ENCODE peak calls at places on chromosomes 11 and 22, in seven cellular contexts. Q is pancreas, G is H9, K is GM12865, E is neural crest cell, V is lower leg skin, T is heart left ventricle. X is an unnamed sample.

GRCh38 chr22:31637938-31638618 is 23.9 kb downstream of the PISD start:
- DNase-seq in Q (no peak), V (peak; percentile 86), K (peak; percentile 87), G (no peak), E (no peak), T (peak; percentile 62), X (no peak)

GRCh38 chr11:13183094-13183825 is 94.3 kb upstream of the BMAL1 start:
- DNase-seq in V (no peak), K (peak; percentile 42), T (no peak), G (no peak), E (no peak), Q (no peak), X (peak; percentile 40)

GRCh38 chr22:40326905-40327735 is 19.2 kb upstream of the ADSL start:
- DNase-seq in Q (no peak), V (no peak), G (peak; percentile 49), K (no peak), T (no peak), E (no peak), X (peak; percentile 98)

GRCh38 chr11:114195981-114196731 is 100.0 kb upstream of the NNMT start:
- DNase-seq in V (no peak), Q (no peak), E (no peak), G (no peak), K (no peak), T (no peak), X (peak; percentile 96)

GRCh38 chr22:43431821-43432554 is 20.2 kb downstream of the MPPED1 start:
- DNase-seq in Q (no peak), K (no peak), G (no peak), T (no peak), E (no peak), V (no peak), X (no peak)

GRCh38 chr11:103594283-103594682 is 442.2 kb upstream of the DDI1 start:
- DNase-seq in T (no peak), K (no peak), Q (no peak), E (no peak), V (no peak), G (no peak), X (no peak)

GRCh38 chr11:108122166-108122628 is 830 bp downstream of the ACAT1 start:
- DNase-seq in K (no peak), V (no peak), Q (no peak), G (no peak), E (no peak), T (no peak), X (no peak)

GRCh38 chr11:125102544-125102943 is 8.9 kb downstream of the TMEM218 start:
- DNase-seq in E (no peak), V (no peak), Q (no peak), G (no peak), K (no peak), T (no peak), X (no peak)

GRCh38 chr11:1263036-1263435 is 40.2 kb downstream of the MUC5B start:
- DNase-seq in G (no peak), Q (no peak), T (no peak), V (no peak), E (no peak), K (no peak), X (no peak)

GRCh38 chr11:20156280-20156875 is 3.9 kb downstream of the DBX1 start:
- DNase-seq in E (no peak), G (peak; percentile 86), K (no peak), T (no peak), Q (peak; percentile 55), V (no peak), X (no peak)

GRCh38 chr11:132264616-132265015 is 894.2 kb downstream of the NTM start:
- DNase-seq in G (no peak), Q (no peak), V (no peak), E (no peak), K (no peak), T (no peak), X (no peak)

GRCh38 chr11:78740175-78741161 is 165.8 kb upstream of the NARS2 start:
- DNase-seq in G (no peak), V (no peak), E (no peak), Q (no peak), T (peak; percentile 57), K (no peak), X (no peak)

GRCh38 chr22:37021710-37022482 is 2.4 kb downstream of the MPST start:
- DNase-seq in G (no peak), T (peak; percentile 57), Q (no peak), V (no peak), E (peak; percentile 35), K (peak; percentile 78), X (no peak)

GRCh38 chr11:73200256-73200655 is 17.8 kb upstream of the P2RY2 start:
- DNase-seq in T (no peak), V (peak; percentile 59), K (no peak), Q (no peak), G (peak; percentile 66), E (no peak), X (peak; percentile 19)

GRCh38 chr11:31643831-31644230 is 134.3 kb downstream of the ELP4 start:
- DNase-seq in T (no peak), Q (no peak), E (no peak), V (no peak), K (no peak), G (no peak), X (peak; percentile 56)

GRCh38 chr22:32512267-32512982 is 37.8 kb downstream of the FBXO7 start:
- DNase-seq in G (no peak), Q (no peak), E (no peak), V (no peak), T (no peak), K (no peak), X (no peak)

GRCh38 chr11:92324890-92325289 is 100.3 kb downstream of the FAT3 start:
- DNase-seq in T (no peak), E (no peak), V (no peak), Q (no peak), G (no peak), K (no peak), X (no peak)

GRCh38 chr11:370087-370941 is 1.0 kb downstream of the B4GALNT4 start:
- DNase-seq in K (no peak), G (peak; percentile 64), T (no peak), E (no peak), Q (peak; percentile 67), V (no peak), X (no peak)

GRCh38 chr11:83051760-83052671 is 19.7 kb downstream of the RAB30 start:
- DNase-seq in V (no peak), Q (no peak), K (no peak), E (no peak), G (no peak), T (peak; percentile 70), X (peak; percentile 82)

GRCh38 chr11:127470485-127470884 is 469.9 kb upstream of the KIRREL3 start:
- DNase-seq in E (peak; percentile 14), G (no peak), Q (no peak), V (no peak), K (peak; percentile 9), T (no peak), X (no peak)
- TF ChIP-seq CTCF in E (peak; percentile 61), G (peak; percentile 69), Q (peak; percentile 40), V (no peak), K (peak; percentile 43), T (peak; percentile 30), X (peak; percentile 34)

GRCh38 chr22:50104149-50104548 is 14.3 kb downstream of the MOV10L1 start:
- DNase-seq in K (peak; percentile 17), Q (no peak), E (no peak), V (no peak), T (no peak), G (no peak), X (no peak)

GRCh38 chr22:50101870-50102565 is 12.2 kb downstream of the MOV10L1 start:
- DNase-seq in Q (no peak), K (peak; percentile 52), V (no peak), E (no peak), T (no peak), G (no peak), X (no peak)

GRCh38 chr22:50107529-50107928 is 17.7 kb downstream of the MOV10L1 start:
- DNase-seq in Q (no peak), T (no peak), K (no peak), V (peak; percentile 70), G (no peak), E (no peak), X (no peak)

GRCh38 chr22:50105529-50106100 is 15.8 kb downstream of the MOV10L1 start:
- DNase-seq in Q (no peak), K (peak; percentile 77), V (no peak), T (no peak), G (no peak), E (no peak), X (no peak)

DNA sequence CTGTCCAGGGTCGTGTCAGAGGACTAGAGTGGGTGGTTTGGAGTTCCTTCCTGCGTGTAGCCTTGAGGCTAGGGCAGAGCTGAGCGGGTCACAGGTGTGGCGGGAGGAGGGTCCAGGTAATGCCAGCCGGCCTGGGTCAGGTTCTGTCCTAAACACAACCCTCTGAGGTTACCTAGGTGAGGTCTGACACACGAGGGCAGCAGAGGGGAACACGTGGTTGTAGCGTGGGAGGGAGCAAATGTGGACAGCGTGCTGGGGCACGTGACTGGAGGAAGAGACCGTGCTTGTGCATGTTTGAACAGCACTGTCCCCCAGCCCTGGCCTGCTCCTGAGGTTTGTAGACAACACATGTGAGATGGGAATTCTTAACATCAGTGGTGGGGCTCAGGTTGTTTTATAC is 13.1 kb downstream of the MOV10L1 start:
- DNase-seq in G (no peak), T (no peak), V (no peak), Q (no peak), E (no peak), K (peak; percentile 41), X (peak; percentile 4)
- TF ChIP-seq CTCF in G (peak; percentile 20), T (no peak), V (no peak), Q (no peak), E (no peak), K (no peak), X (peak; percentile 39)

DNA sequence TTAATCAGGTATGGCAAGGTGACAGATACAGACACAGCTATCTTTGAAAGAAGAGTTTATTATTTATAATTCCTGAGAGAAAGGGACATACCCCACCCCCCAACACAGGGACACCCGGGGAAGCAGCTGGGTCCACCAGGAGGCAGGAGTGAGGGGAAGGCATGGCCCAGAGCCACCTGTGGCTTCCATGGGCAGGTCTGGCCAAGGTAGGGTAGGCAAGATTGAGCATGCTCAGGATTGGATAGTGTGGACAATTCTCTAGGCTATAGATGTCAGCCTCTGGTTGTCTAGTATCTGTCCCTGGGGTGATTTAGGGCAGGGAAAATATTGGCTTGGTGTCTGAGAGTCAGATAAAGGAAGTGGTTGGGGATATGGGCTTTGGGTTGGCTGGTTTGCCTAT is 27.5 kb upstream of the SMIM35 start:
- DNase-seq in Q (no peak), G (no peak), E (no peak), T (no peak), V (no peak), K (no peak), X (no peak)
- TF ChIP-seq CTCF in Q (no peak), G (peak; percentile 18), E (no peak), T (no peak), V (no peak), K (no peak), X (no peak)

GRCh38 chr11:102229510-102230119 is 87.7 kb upstream of the BIRC3 start:
- DNase-seq in K (no peak), G (no peak), E (no peak), T (no peak), V (no peak), Q (no peak), X (no peak)
- TF ChIP-seq CTCF in K (no peak), G (no peak), E (no peak), T (no peak), V (no peak), Q (no peak), X (no peak)

DNA sequence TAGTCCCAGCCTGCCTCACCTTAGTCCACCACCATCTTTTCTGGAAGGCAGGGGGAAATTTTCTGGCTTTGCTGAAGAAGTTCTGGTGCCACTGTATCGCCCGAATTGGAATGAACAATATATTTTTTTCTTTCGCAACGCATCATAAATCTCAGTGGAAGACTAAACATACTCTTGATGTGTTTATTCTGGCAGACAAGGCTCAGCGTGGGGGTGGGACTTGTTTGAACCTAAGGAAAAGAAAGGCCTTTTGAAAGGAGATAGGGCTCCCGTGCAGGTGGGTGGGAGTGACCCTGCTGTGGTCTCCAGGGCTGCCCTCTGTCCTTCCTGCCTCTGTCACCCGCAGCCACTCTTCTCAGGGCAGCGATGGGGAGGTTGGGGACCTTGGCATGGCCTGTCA is 42.5 kb downstream of the CD82 start:
- DNase-seq in T (no peak), E (no peak), Q (no peak), G (no peak), K (no peak), V (no peak), X (peak; percentile 19)
- TF ChIP-seq CTCF in T (no peak), E (no peak), Q (no peak), G (no peak), K (no peak), V (no peak), X (no peak)